ENCODE peak calls at places on chromosomes 13 and 19, in six cellular contexts. F, A, K, J, G and Y are unnamed samples.

GRCh38 chr13:77928909-77929308 is 10.3 kb upstream of the EDNRB start:
- DNase-seq in F (no peak), A (no peak), K (no peak), J (no peak), G (peak; percentile 13), Y (no peak)

GRCh38 chr19:13999085-13999484 is 7.0 kb downstream of the RFX1 start:
- DNase-seq in F (no peak), A (no peak), K (no peak), J (no peak), G (no peak), Y (no peak)

GRCh38 chr13:88704600-88705275 is 1033.6 kb downstream of the SLITRK5 start:
- DNase-seq in F (no peak), A (no peak), K (no peak), J (no peak), G (no peak), Y (no peak)

GRCh38 chr19:7870571-7871279 is 3.5 kb downstream of the PRR36 start:
- DNase-seq in F (no peak), A (no peak), K (peak; percentile 72), J (peak; percentile 43), G (peak; percentile 91), Y (no peak)

GRCh38 chr13:112928958-112929777 is 39.8 kb upstream of the MCF2L start:
- DNase-seq in F (peak; percentile 78), A (peak; percentile 69), K (no peak), J (peak; percentile 10), G (no peak), Y (no peak)

GRCh38 chr19:55646889-55647731 is 902 bp upstream of the CCDC106 start:
- DNase-seq in F (peak; percentile 24), A (no peak), K (no peak), J (no peak), G (no peak), Y (no peak)

GRCh38 chr13:86402500-86402899 is 603.3 kb upstream of the SLITRK6 start:
- DNase-seq in F (no peak), A (no peak), K (no peak), J (no peak), G (no peak), Y (no peak)

GRCh38 chr19:42488783-42489521 is 39.3 kb downstream of the CEACAM1 start:
- DNase-seq in F (no peak), A (no peak), K (no peak), J (no peak), G (no peak), Y (no peak)

GRCh38 chr13:26787961-26788360 is 27.4 kb upstream of the GPR12 start:
- DNase-seq in F (no peak), A (no peak), K (no peak), J (no peak), G (no peak), Y (no peak)

GRCh38 chr13:75480691-75481175 is 1.2 kb downstream of the TBC1D4 start:
- DNase-seq in F (peak; percentile 58), A (peak; percentile 50), K (peak; percentile 39), J (peak; percentile 44), G (no peak), Y (peak; percentile 77)

GRCh38 chr13:44373601-44374347 is at the start of gene SERP2:
- DNase-seq in F (no peak), A (peak; percentile 27), K (no peak), J (no peak), G (no peak), Y (no peak)

GRCh38 chr13:50129923-50130685 is 114.9 kb downstream of the KCNRG start:
- DNase-seq in F (no peak), A (peak; percentile 36), K (no peak), J (peak; percentile 37), G (no peak), Y (peak; percentile 81)

GRCh38 chr19:16036941-16037340 is 39.4 kb upstream of the TPM4 start:
- DNase-seq in F (no peak), A (no peak), K (no peak), J (no peak), G (no peak), Y (no peak)

GRCh38 chr13:26476744-26477129 is 80.7 kb upstream of the WASF3 start:
- DNase-seq in F (no peak), A (no peak), K (no peak), J (no peak), G (no peak), Y (no peak)

GRCh38 chr19:14516048-14516534 is 2.1 kb downstream of the DNAJB1 start:
- DNase-seq in F (no peak), A (peak; percentile 37), K (no peak), J (no peak), G (no peak), Y (no peak)

GRCh38 chr13:19781526-19781925 is 1.2 kb downstream of the PSPC1 start:
- DNase-seq in F (no peak), A (no peak), K (no peak), J (no peak), G (no peak), Y (no peak)

GRCh38 chr13:99442273-99442895 is 58.9 kb upstream of the TM9SF2 start:
- DNase-seq in F (peak; percentile 45), A (no peak), K (peak; percentile 21), J (peak; percentile 39), G (peak; percentile 26), Y (no peak)

GRCh38 chr13:23923031-23923430 is 25.7 kb upstream of the C1QTNF9B start:
- DNase-seq in F (no peak), A (no peak), K (no peak), J (no peak), G (no peak), Y (no peak)

GRCh38 chr13:71237332-71237731 is 629.7 kb downstream of the DACH1 start:
- DNase-seq in F (no peak), A (no peak), K (no peak), J (no peak), G (no peak), Y (no peak)